ENCODE peak calls at places on chromosome 1, in six cellular contexts. One of them, this sample, is unnamed.

GRCh38 chr1:147851149-147851548 is 51.4 kb upstream of the GJA8 start:
- DNase-seq in cardiac muscle cell: peak
- DNase-seq in left ventricle myocardium inferior: no peak
- DNase-seq in IMR-90: peak
- DNase-seq in bronchial epithelial cell: peak
- DNase-seq in CD4-positive, alpha-beta T cell: no peak
- DNase-seq in this sample: no peak

GRCh38 chr1:247360991-247361721 is 29.5 kb upstream of the ZNF496 start:
- DNase-seq in IMR-90: peak
- DNase-seq in bronchial epithelial cell: no peak
- DNase-seq in cardiac muscle cell: peak
- DNase-seq in CD4-positive, alpha-beta T cell: no peak
- DNase-seq in left ventricle myocardium inferior: peak
- DNase-seq in this sample: no peak

GRCh38 chr1:149945206-149945605 is 8.5 kb upstream of the MTMR11 start:
- DNase-seq in CD4-positive, alpha-beta T cell: no peak
- DNase-seq in cardiac muscle cell: no peak
- DNase-seq in bronchial epithelial cell: no peak
- DNase-seq in left ventricle myocardium inferior: no peak
- DNase-seq in IMR-90: no peak
- DNase-seq in this sample: no peak

GRCh38 chr1:23166854-23167253 is 1.8 kb downstream of the LUZP1 start:
- DNase-seq in bronchial epithelial cell: no peak
- DNase-seq in cardiac muscle cell: no peak
- DNase-seq in left ventricle myocardium inferior: no peak
- DNase-seq in IMR-90: no peak
- DNase-seq in CD4-positive, alpha-beta T cell: no peak
- DNase-seq in this sample: no peak

GRCh38 chr1:156160744-156161181 is 7.4 kb downstream of the SEMA4A start:
- DNase-seq in left ventricle myocardium inferior: peak
- DNase-seq in CD4-positive, alpha-beta T cell: peak
- DNase-seq in cardiac muscle cell: peak
- DNase-seq in IMR-90: peak
- DNase-seq in bronchial epithelial cell: no peak
- DNase-seq in this sample: peak

GRCh38 chr1:222867316-222867715 is 52.5 kb downstream of the DISP1 start:
- DNase-seq in IMR-90: no peak
- DNase-seq in CD4-positive, alpha-beta T cell: no peak
- DNase-seq in bronchial epithelial cell: no peak
- DNase-seq in left ventricle myocardium inferior: no peak
- DNase-seq in cardiac muscle cell: no peak
- DNase-seq in this sample: no peak

GRCh38 chr1:113991467-113991997 is 12.3 kb downstream of the OLFML3 start:
- DNase-seq in IMR-90: no peak
- DNase-seq in CD4-positive, alpha-beta T cell: no peak
- DNase-seq in cardiac muscle cell: no peak
- DNase-seq in left ventricle myocardium inferior: no peak
- DNase-seq in bronchial epithelial cell: no peak
- DNase-seq in this sample: no peak

GRCh38 chr1:64845831-64846425 is 101.1 kb downstream of the RAVER2 start:
- DNase-seq in IMR-90: no peak
- DNase-seq in left ventricle myocardium inferior: no peak
- DNase-seq in cardiac muscle cell: no peak
- DNase-seq in bronchial epithelial cell: no peak
- DNase-seq in CD4-positive, alpha-beta T cell: no peak
- DNase-seq in this sample: no peak

GRCh38 chr1:207904377-207904902 is 6.5 kb downstream of the CD34 start:
- DNase-seq in IMR-90: no peak
- DNase-seq in CD4-positive, alpha-beta T cell: no peak
- DNase-seq in cardiac muscle cell: no peak
- DNase-seq in bronchial epithelial cell: peak
- DNase-seq in left ventricle myocardium inferior: no peak
- DNase-seq in this sample: no peak

GRCh38 chr1:154615411-154615810 is 7.4 kb upstream of the ADAR start:
- DNase-seq in left ventricle myocardium inferior: no peak
- DNase-seq in cardiac muscle cell: no peak
- DNase-seq in IMR-90: no peak
- DNase-seq in CD4-positive, alpha-beta T cell: no peak
- DNase-seq in bronchial epithelial cell: no peak
- DNase-seq in this sample: no peak

GRCh38 chr1:154614887-154615286 is 6.9 kb upstream of the ADAR start:
- DNase-seq in CD4-positive, alpha-beta T cell: no peak
- DNase-seq in left ventricle myocardium inferior: no peak
- DNase-seq in bronchial epithelial cell: no peak
- DNase-seq in cardiac muscle cell: peak
- DNase-seq in IMR-90: no peak
- DNase-seq in this sample: no peak

GRCh38 chr1:154616659-154617345 is 8.8 kb upstream of the ADAR start:
- DNase-seq in left ventricle myocardium inferior: peak
- DNase-seq in cardiac muscle cell: peak
- DNase-seq in IMR-90: peak
- DNase-seq in CD4-positive, alpha-beta T cell: no peak
- DNase-seq in bronchial epithelial cell: no peak
- DNase-seq in this sample: no peak

GRCh38 chr1:154611150-154611865 is 3.3 kb upstream of the ADAR start:
- DNase-seq in IMR-90: no peak
- DNase-seq in CD4-positive, alpha-beta T cell: no peak
- DNase-seq in left ventricle myocardium inferior: no peak
- DNase-seq in bronchial epithelial cell: no peak
- DNase-seq in cardiac muscle cell: no peak
- DNase-seq in this sample: no peak

GRCh38 chr1:154614247-154614646 is 6.3 kb upstream of the ADAR start:
- DNase-seq in bronchial epithelial cell: no peak
- DNase-seq in CD4-positive, alpha-beta T cell: no peak
- DNase-seq in cardiac muscle cell: no peak
- DNase-seq in IMR-90: no peak
- DNase-seq in left ventricle myocardium inferior: no peak
- DNase-seq in this sample: no peak
- TF ChIP-seq CTCF in bronchial epithelial cell: no peak
- TF ChIP-seq CTCF in CD4-positive, alpha-beta T cell: no peak
- TF ChIP-seq CTCF in cardiac muscle cell: peak
- TF ChIP-seq CTCF in IMR-90: no peak
- TF ChIP-seq CTCF in left ventricle myocardium inferior: no peak
- TF ChIP-seq CTCF in this sample: no peak

DNA sequence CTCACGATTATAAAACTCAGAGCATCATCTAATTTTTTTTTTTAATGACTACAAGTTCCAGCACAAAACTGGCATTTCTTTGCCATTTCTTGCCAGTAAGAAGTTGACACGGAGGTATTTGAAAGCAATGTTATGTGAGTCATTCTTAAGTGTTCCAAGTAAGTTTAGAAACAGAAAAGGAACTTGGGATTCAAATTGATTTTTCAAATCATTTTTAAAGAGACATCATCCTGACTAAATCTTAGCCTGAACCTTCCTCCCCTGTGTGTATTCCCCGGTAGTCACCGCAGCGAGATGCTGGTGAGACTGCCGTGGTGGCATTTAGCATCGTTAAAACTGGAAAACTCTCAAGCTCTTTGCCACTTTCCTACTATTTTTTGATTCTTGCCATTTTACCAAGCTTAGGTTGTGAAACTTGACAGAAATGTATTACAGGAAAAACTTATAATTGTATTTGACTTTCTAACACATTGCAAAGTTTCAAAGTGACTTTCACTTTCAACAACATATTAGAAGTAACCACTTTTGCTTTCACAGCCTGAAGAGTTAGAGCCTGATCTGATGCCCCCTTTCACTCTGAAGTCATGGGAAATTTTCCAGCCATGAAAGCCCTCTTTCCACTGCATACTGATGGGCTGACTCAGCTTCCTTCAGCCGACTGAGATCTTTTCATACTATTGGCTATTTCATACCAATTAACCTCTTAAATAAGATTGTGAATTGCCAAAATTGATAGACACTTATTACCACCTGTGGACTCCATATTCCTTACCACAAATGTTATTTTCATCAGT is 61.4 kb downstream of the OLFML2B start:
- DNase-seq in cardiac muscle cell: peak
- DNase-seq in left ventricle myocardium inferior: no peak
- DNase-seq in IMR-90: peak
- DNase-seq in bronchial epithelial cell: peak
- DNase-seq in CD4-positive, alpha-beta T cell: no peak
- DNase-seq in this sample: no peak
- TF ChIP-seq CTCF in cardiac muscle cell: no peak
- TF ChIP-seq CTCF in left ventricle myocardium inferior: no peak
- TF ChIP-seq CTCF in IMR-90: no peak
- TF ChIP-seq CTCF in bronchial epithelial cell: no peak
- TF ChIP-seq CTCF in CD4-positive, alpha-beta T cell: no peak
- TF ChIP-seq CTCF in this sample: no peak

DNA sequence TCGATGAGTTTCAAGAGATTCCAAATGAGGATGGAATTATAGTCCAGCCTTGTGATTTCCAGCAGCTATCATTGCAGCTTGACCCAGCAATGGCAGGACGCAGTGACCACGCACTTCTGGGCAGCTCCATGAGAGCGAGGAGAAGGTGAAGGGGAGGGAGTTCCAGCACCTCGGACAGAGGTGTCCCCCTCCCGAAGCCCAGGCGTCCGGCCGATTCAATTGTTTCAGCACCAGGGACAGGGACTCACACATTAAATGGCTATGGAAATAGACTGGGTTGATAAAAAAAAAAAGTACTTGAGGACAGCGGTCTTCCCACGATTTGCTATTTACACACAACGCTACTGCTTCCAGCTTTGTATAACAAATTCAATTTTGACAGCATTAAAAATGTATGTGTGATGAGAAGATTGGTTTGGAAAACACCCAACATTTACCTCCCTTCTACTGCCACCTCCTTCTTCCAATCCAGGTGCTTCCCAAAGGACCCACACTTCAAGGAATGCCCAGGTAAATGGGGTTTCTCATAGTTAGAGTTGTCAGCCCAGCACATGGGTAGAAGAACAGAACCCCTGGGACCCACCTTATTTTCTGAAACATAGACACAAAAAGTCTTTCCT is 71.8 kb downstream of the DISP3 start:
- DNase-seq in cardiac muscle cell: peak
- DNase-seq in CD4-positive, alpha-beta T cell: no peak
- DNase-seq in bronchial epithelial cell: peak
- DNase-seq in IMR-90: peak
- DNase-seq in left ventricle myocardium inferior: peak
- DNase-seq in this sample: peak
- TF ChIP-seq CTCF in cardiac muscle cell: no peak
- TF ChIP-seq CTCF in CD4-positive, alpha-beta T cell: no peak
- TF ChIP-seq CTCF in bronchial epithelial cell: no peak
- TF ChIP-seq CTCF in IMR-90: no peak
- TF ChIP-seq CTCF in left ventricle myocardium inferior: no peak
- TF ChIP-seq CTCF in this sample: no peak

GRCh38 chr1:209613351-209614150 is 30.0 kb downstream of the CAMK1G start:
- DNase-seq in CD4-positive, alpha-beta T cell: no peak
- DNase-seq in IMR-90: no peak
- DNase-seq in bronchial epithelial cell: peak
- DNase-seq in cardiac muscle cell: no peak
- DNase-seq in left ventricle myocardium inferior: no peak
- DNase-seq in this sample: no peak
- TF ChIP-seq CTCF in CD4-positive, alpha-beta T cell: no peak
- TF ChIP-seq CTCF in IMR-90: no peak
- TF ChIP-seq CTCF in bronchial epithelial cell: no peak
- TF ChIP-seq CTCF in cardiac muscle cell: no peak
- TF ChIP-seq CTCF in left ventricle myocardium inferior: no peak
- TF ChIP-seq CTCF in this sample: no peak

GRCh38 chr1:160309183-160309535 is 24.2 kb upstream of the PEX19 start:
- DNase-seq in bronchial epithelial cell: peak
- DNase-seq in left ventricle myocardium inferior: no peak
- DNase-seq in cardiac muscle cell: peak
- DNase-seq in IMR-90: peak
- DNase-seq in CD4-positive, alpha-beta T cell: no peak
- DNase-seq in this sample: no peak

GRCh38 chr1:160307455-160307854 is 22.5 kb upstream of the PEX19 start:
- DNase-seq in CD4-positive, alpha-beta T cell: no peak
- DNase-seq in bronchial epithelial cell: no peak
- DNase-seq in cardiac muscle cell: no peak
- DNase-seq in IMR-90: no peak
- DNase-seq in left ventricle myocardium inferior: no peak
- DNase-seq in this sample: no peak

GRCh38 chr1:160308451-160309182 is 23.7 kb upstream of the PEX19 start:
- DNase-seq in bronchial epithelial cell: no peak
- DNase-seq in left ventricle myocardium inferior: no peak
- DNase-seq in IMR-90: no peak
- DNase-seq in cardiac muscle cell: no peak
- DNase-seq in CD4-positive, alpha-beta T cell: no peak
- DNase-seq in this sample: no peak
- TF ChIP-seq CTCF in bronchial epithelial cell: no peak
- TF ChIP-seq CTCF in left ventricle myocardium inferior: no peak
- TF ChIP-seq CTCF in IMR-90: no peak
- TF ChIP-seq CTCF in cardiac muscle cell: no peak
- TF ChIP-seq CTCF in CD4-positive, alpha-beta T cell: no peak
- TF ChIP-seq CTCF in this sample: no peak

This sample was measured in progenitor cell of endocrine pancreas.